ENCODE peak calls at places on chromosomes 1 and 21, in five cellular contexts. L is endodermal cell, P is occipital lobe, X is epithelial cell of prostate, K is T-helper 2 cell. V is an unnamed sample.

GRCh38 chr1:56169856-56170255 is 409.5 kb downstream of the PLPP3 start:
- DNase-seq in L (no peak), P (no peak), X (no peak), K (no peak), V (no peak)

GRCh38 chr21:45963225-45963555 is 18.4 kb upstream of the COL6A1 start:
- DNase-seq in L (no peak), P (no peak), X (no peak), K (no peak), V (no peak)

GRCh38 chr1:84853743-84854721 is 39.0 kb downstream of the LPAR3 start:
- DNase-seq in L (no peak), P (no peak), X (peak; percentile 91), K (peak; percentile 68), V (no peak)

GRCh38 chr21:44432841-44433790 is 22.2 kb upstream of the LRRC3 start:
- DNase-seq in L (peak; percentile 36), P (no peak), X (no peak), K (no peak), V (no peak)

GRCh38 chr1:108200627-108201106 is 524 bp upstream of the SLC25A24 start:
- DNase-seq in L (peak; percentile 57), P (peak; percentile 39), X (peak; percentile 76), K (peak; percentile 31), V (peak; percentile 73)

GRCh38 chr1:3268281-3268680 is 186.2 kb upstream of the ARHGEF16 start:
- DNase-seq in L (no peak), P (no peak), X (no peak), K (no peak), V (no peak)

GRCh38 chr1:21220815-21221214 is 44.1 kb upstream of the EIF4G3 start:
- DNase-seq in L (no peak), P (no peak), X (no peak), K (no peak), V (no peak)

GRCh38 chr1:3360646-3361257 is 93.7 kb upstream of the ARHGEF16 start:
- DNase-seq in L (no peak), P (no peak), X (no peak), K (no peak), V (no peak)

GRCh38 chr1:54577612-54578011 is 29.6 kb downstream of the ACOT11 start:
- DNase-seq in L (no peak), P (no peak), X (no peak), K (no peak), V (no peak)

V was measured in DND-41.